ENCODE peak calls at places on chromosomes 3 and 15, in five cellular contexts. L is heart right ventricle, E is cardiac fibroblast, Y is AG10803, N is MCF 10A. J is an unnamed sample.

GRCh38 chr3:133401374-133402135 is 1.7 kb downstream of the BFSP2 start:
- DNase-seq in N (no peak), E (peak; percentile 42), Y (peak; percentile 25), L (peak; percentile 30), J (no peak)

GRCh38 chr3:128619146-128619890 is 31.3 kb downstream of the RPN1 start:
- DNase-seq in N (peak; percentile 79), L (no peak), E (peak; percentile 72), Y (peak; percentile 70), J (no peak)

GRCh38 chr3:174397848-174398247 is 461.3 kb upstream of the NAALADL2 start:
- DNase-seq in Y (peak; percentile 47), E (peak; percentile 72), L (no peak), N (peak; percentile 23), J (no peak)

GRCh38 chr3:177441281-177441812 is 244.1 kb upstream of the TBL1XR1 start:
- DNase-seq in N (no peak), Y (peak; percentile 76), E (no peak), L (no peak), J (no peak)

GRCh38 chr3:50268703-50269451 is at the start of gene SEMA3B:
- DNase-seq in L (peak; percentile 68), N (peak; percentile 59), E (peak; percentile 50), Y (peak; percentile 58), J (no peak)

GRCh38 chr15:67186688-67187087 is 67.8 kb downstream of the AAGAB start:
- DNase-seq in Y (no peak), L (no peak), E (no peak), N (no peak), J (no peak)

GRCh38 chr3:49785565-49786356 is 581 bp downstream of the IP6K1 start:
- DNase-seq in Y (peak; percentile 23), E (peak; percentile 41), N (peak; percentile 34), L (peak; percentile 27), J (no peak)

GRCh38 chr15:32730677-32731654 is 13.2 kb downstream of the GREM1 start:
- DNase-seq in N (peak; percentile 82), L (no peak), E (peak; percentile 55), Y (no peak), J (no peak)

GRCh38 chr3:16790432-16791379 is 94.0 kb upstream of the PLCL2 start:
- DNase-seq in Y (no peak), E (no peak), N (no peak), L (no peak), J (no peak)

GRCh38 chr15:52567886-52568568 is 803 bp downstream of the ARPP19 start:
- DNase-seq in L (peak; percentile 11), E (peak; percentile 8), N (peak; percentile 68), Y (peak; percentile 5), J (no peak)

GRCh38 chr3:154758109-154758868 is 321.8 kb upstream of the MME start:
- DNase-seq in L (no peak), E (peak; percentile 56), N (peak; percentile 37), Y (peak; percentile 62), J (no peak)

GRCh38 chr3:159158213-159158612 is 356.4 kb downstream of the MFSD1 start:
- DNase-seq in L (no peak), E (no peak), Y (no peak), N (peak; percentile 55), J (no peak)

GRCh38 chr15:66115568-66116206 is 137.9 kb downstream of the MEGF11 start:
- DNase-seq in L (no peak), Y (no peak), N (no peak), E (no peak), J (no peak)

GRCh38 chr3:38115645-38116427 is 21.1 kb downstream of the ACAA1 start:
- DNase-seq in L (no peak), N (no peak), E (no peak), Y (no peak), J (no peak)

GRCh38 chr3:193585530-193585929 is 7.5 kb upstream of the OPA1 start:
- DNase-seq in N (no peak), E (no peak), Y (no peak), L (no peak), J (no peak)

GRCh38 chr3:21294768-21295167 is 456.2 kb downstream of the ZNF385D start:
- DNase-seq in N (no peak), Y (peak; percentile 76), L (no peak), E (peak; percentile 46), J (no peak)

GRCh38 chr3:42654331-42655201 is 1.1 kb downstream of the ZBTB47 start:
- DNase-seq in N (no peak), L (peak; percentile 56), Y (peak; percentile 59), E (peak; percentile 62), J (peak; percentile 62)
- TF ChIP-seq CTCF in N (no peak), L (peak; percentile 14), Y (no peak), E (no peak), J (no peak)

GRCh38 chr3:56784452-56785001 is 17.2 kb downstream of the ARHGEF3 start:
- DNase-seq in L (no peak), Y (no peak), N (no peak), E (no peak), J (no peak)
- TF ChIP-seq CTCF in L (no peak), Y (no peak), N (no peak), E (no peak), J (no peak)

DNA sequence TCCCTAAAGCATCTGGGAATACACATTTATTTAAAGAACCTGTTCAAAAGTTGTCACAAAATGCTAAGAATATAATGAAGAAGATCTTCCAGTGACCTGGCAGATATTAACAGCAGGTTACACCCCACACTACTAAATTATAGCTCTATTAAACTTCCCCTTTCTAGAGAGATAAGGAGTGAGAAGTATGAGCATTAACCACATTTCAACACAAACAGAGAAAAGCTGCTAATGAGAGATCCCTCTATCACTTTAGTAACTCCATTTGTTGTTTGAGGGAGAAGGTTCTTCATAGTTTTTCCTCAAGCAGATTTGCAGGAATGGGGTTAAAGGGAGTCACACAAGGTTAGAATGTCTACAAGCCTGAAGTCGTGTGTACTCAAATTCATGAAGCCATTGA is 3.6 kb downstream of the COL8A1 start:
- DNase-seq in L (no peak), E (no peak), N (no peak), Y (no peak), J (no peak)
- TF ChIP-seq CTCF in L (no peak), E (no peak), N (no peak), Y (no peak), J (no peak)

GRCh38 chr3:54040476-54040875 is 81.9 kb upstream of the CACNA2D3 start:
- DNase-seq in N (no peak), Y (no peak), E (no peak), L (no peak), J (no peak)

GRCh38 chr3:54033761-54034160 is 88.6 kb upstream of the CACNA2D3 start:
- DNase-seq in Y (no peak), L (peak; percentile 23), E (no peak), N (peak; percentile 52), J (no peak)

GRCh38 chr3:54038391-54038790 is 84.0 kb upstream of the CACNA2D3 start:
- DNase-seq in E (no peak), N (no peak), L (no peak), Y (no peak), J (no peak)

GRCh38 chr3:54032598-54032997 is 89.8 kb upstream of the CACNA2D3 start:
- DNase-seq in N (no peak), Y (no peak), E (no peak), L (no peak), J (no peak)

DNA sequence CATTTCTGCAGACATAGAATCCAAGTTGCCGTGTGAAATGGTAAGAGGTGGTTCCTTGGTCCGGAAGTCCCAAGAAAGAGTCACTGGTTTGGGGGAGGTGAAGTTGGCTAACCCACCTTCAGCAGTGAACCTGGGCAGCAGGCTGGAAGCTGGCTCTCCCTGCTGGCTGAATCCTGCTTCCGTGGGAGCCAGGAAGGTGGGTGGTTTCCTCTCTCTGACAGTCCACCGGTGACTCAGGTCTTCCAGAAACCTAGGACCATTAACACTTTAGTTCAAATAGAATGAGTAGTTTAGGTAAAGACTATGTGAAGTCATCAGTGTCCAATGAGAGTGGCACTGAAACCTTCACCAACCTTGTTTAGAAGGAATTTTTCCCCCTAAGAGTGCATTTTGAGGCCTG is 87.4 kb upstream of the CACNA2D3 start:
- DNase-seq in N (peak; percentile 53), L (no peak), E (no peak), Y (no peak), J (no peak)
- TF ChIP-seq CTCF in N (no peak), L (no peak), E (no peak), Y (no peak), J (no peak)

GRCh38 chr15:29787767-29788166 is 34.5 kb downstream of the TJP1 start:
- DNase-seq in E (no peak), Y (no peak), N (no peak), L (no peak), J (no peak)
- TF ChIP-seq CTCF in E (no peak), Y (no peak), N (no peak), L (no peak), J (no peak)